ENCODE peak calls at places on chromosomes 16 and 17, in five cellular contexts. One of them, this sample, is unnamed. For H3K27me3 and H3K4me1, the result is how much of the 10 kb centered on the place peaks cover.

GRCh38 chr17:82077617-82078358 is 12.2 kb upstream of the DUS1L start:
- DNase-seq in left ventricle myocardium inferior: no peak
- DNase-seq in tibial artery: no peak
- DNase-seq in body of pancreas: no peak
- DNase-seq in iPS DF 6.9: no peak
- DNase-seq in this sample: no peak

GRCh38 chr17:15169676-15170075 is 95.5 kb downstream of the PMP22 start:
- DNase-seq in left ventricle myocardium inferior: no peak
- DNase-seq in body of pancreas: no peak
- DNase-seq in tibial artery: no peak
- DNase-seq in iPS DF 6.9: no peak
- DNase-seq in this sample: no peak

GRCh38 chr17:13869301-13869700 is 200.0 kb upstream of the COX10 start:
- DNase-seq in iPS DF 6.9: no peak
- DNase-seq in body of pancreas: no peak
- DNase-seq in left ventricle myocardium inferior: no peak
- DNase-seq in tibial artery: no peak
- DNase-seq in this sample: no peak

GRCh38 chr17:57442914-57443571 is 186.7 kb downstream of the MSI2 start:
- DNase-seq in tibial artery: no peak
- DNase-seq in left ventricle myocardium inferior: peak
- DNase-seq in body of pancreas: no peak
- DNase-seq in iPS DF 6.9: no peak
- DNase-seq in this sample: no peak

GRCh38 chr16:5738586-5738985 is 641.0 kb upstream of the EEF2KMT start:
- DNase-seq in tibial artery: no peak
- DNase-seq in body of pancreas: no peak
- DNase-seq in left ventricle myocardium inferior: no peak
- DNase-seq in iPS DF 6.9: no peak
- DNase-seq in this sample: no peak

GRCh38 chr16:54931041-54931756 is 534 bp downstream of the IRX5 start:
- DNase-seq in iPS DF 6.9: no peak
- DNase-seq in body of pancreas: peak
- DNase-seq in left ventricle myocardium inferior: no peak
- DNase-seq in tibial artery: no peak
- DNase-seq in this sample: no peak

GRCh38 chr16:85553436-85554113 is 59.5 kb upstream of the GSE1 start:
- DNase-seq in body of pancreas: peak
- DNase-seq in tibial artery: peak
- DNase-seq in left ventricle myocardium inferior: peak
- DNase-seq in iPS DF 6.9: no peak
- DNase-seq in this sample: peak

GRCh38 chr16:54937673-54938350 is 7.1 kb downstream of the IRX5 start:
- DNase-seq in tibial artery: no peak
- DNase-seq in left ventricle myocardium inferior: no peak
- DNase-seq in body of pancreas: no peak
- DNase-seq in iPS DF 6.9: no peak
- DNase-seq in this sample: no peak

GRCh38 chr16:76639685-76640289 is 362.6 kb downstream of the CNTNAP4 start:
- DNase-seq in body of pancreas: peak
- DNase-seq in left ventricle myocardium inferior: no peak
- DNase-seq in tibial artery: no peak
- DNase-seq in iPS DF 6.9: peak
- DNase-seq in this sample: no peak

GRCh38 chr16:23903001-23903414 is 67.2 kb downstream of the PRKCB start:
- DNase-seq in left ventricle myocardium inferior: no peak
- DNase-seq in iPS DF 6.9: no peak
- DNase-seq in body of pancreas: no peak
- DNase-seq in tibial artery: no peak
- DNase-seq in this sample: no peak

GRCh38 chr17:37717627-37718382 is 27.1 kb downstream of the HNF1B start:
- DNase-seq in tibial artery: no peak
- DNase-seq in body of pancreas: no peak
- DNase-seq in iPS DF 6.9: no peak
- DNase-seq in left ventricle myocardium inferior: no peak
- DNase-seq in this sample: peak

GRCh38 chr16:84137769-84138357 is 7.1 kb downstream of the HSDL1 start:
- DNase-seq in body of pancreas: no peak
- DNase-seq in tibial artery: no peak
- DNase-seq in left ventricle myocardium inferior: no peak
- DNase-seq in iPS DF 6.9: no peak
- DNase-seq in this sample: no peak

GRCh38 chr16:89613101-89613953 is at the start of gene DPEP1:
- DNase-seq in iPS DF 6.9: no peak
- DNase-seq in tibial artery: no peak
- DNase-seq in body of pancreas: peak
- DNase-seq in left ventricle myocardium inferior: no peak
- DNase-seq in this sample: no peak

GRCh38 chr16:50994995-50995394 is 156.1 kb downstream of the SALL1 start:
- DNase-seq in iPS DF 6.9: no peak
- DNase-seq in left ventricle myocardium inferior: no peak
- DNase-seq in tibial artery: no peak
- DNase-seq in body of pancreas: no peak
- DNase-seq in this sample: no peak

GRCh38 chr16:89890200-89890599 is 16.8 kb downstream of the TCF25 start:
- DNase-seq in iPS DF 6.9: no peak
- DNase-seq in tibial artery: no peak
- DNase-seq in left ventricle myocardium inferior: no peak
- DNase-seq in body of pancreas: no peak
- DNase-seq in this sample: no peak

GRCh38 chr17:59002126-59002525 is 104.6 kb downstream of the TRIM37 start:
- DNase-seq in iPS DF 6.9: no peak
- DNase-seq in body of pancreas: no peak
- DNase-seq in left ventricle myocardium inferior: no peak
- DNase-seq in tibial artery: no peak
- DNase-seq in this sample: no peak

GRCh38 chr17:39950871-39951348 is 11.9 kb upstream of the GSDMA start:
- DNase-seq in body of pancreas: peak
- DNase-seq in left ventricle myocardium inferior: peak
- DNase-seq in tibial artery: no peak
- DNase-seq in iPS DF 6.9: no peak
- DNase-seq in this sample: no peak

GRCh38 chr17:4427505-4427904 is 6.2 kb upstream of the SPNS3 start:
- DNase-seq in left ventricle myocardium inferior: no peak
- DNase-seq in body of pancreas: no peak
- DNase-seq in iPS DF 6.9: no peak
- DNase-seq in tibial artery: no peak
- DNase-seq in this sample: no peak

GRCh38 chr17:2734939-2735338 is 14.5 kb downstream of the CCDC92B start:
- DNase-seq in left ventricle myocardium inferior: no peak
- DNase-seq in iPS DF 6.9: no peak
- DNase-seq in tibial artery: no peak
- DNase-seq in body of pancreas: peak
- DNase-seq in this sample: no peak

GRCh38 chr16:55439101-55439690 is 39.8 kb upstream of the MMP2 start:
- DNase-seq in tibial artery: no peak
- DNase-seq in body of pancreas: peak
- DNase-seq in iPS DF 6.9: no peak
- DNase-seq in left ventricle myocardium inferior: no peak
- DNase-seq in this sample: no peak

GRCh38 chr16:57775661-57776469 is 26.4 kb downstream of the KIFC3 start:
- DNase-seq in tibial artery: no peak
- DNase-seq in left ventricle myocardium inferior: no peak
- DNase-seq in body of pancreas: no peak
- DNase-seq in iPS DF 6.9: peak
- DNase-seq in this sample: no peak

GRCh38 chr17:17768415-17769088 is 68.2 kb downstream of the SREBF1 start:
- DNase-seq in body of pancreas: no peak
- DNase-seq in left ventricle myocardium inferior: no peak
- DNase-seq in tibial artery: no peak
- DNase-seq in iPS DF 6.9: no peak
- DNase-seq in this sample: no peak

GRCh38 chr17:19766421-19767270 is 18.5 kb upstream of the ALDH3A1 start:
- DNase-seq in left ventricle myocardium inferior: peak
- DNase-seq in body of pancreas: peak
- DNase-seq in iPS DF 6.9: peak
- DNase-seq in tibial artery: peak
- DNase-seq in this sample: peak

GRCh38 chr16:29806096-29806579 is at the start of gene MAZ:
- DNase-seq in body of pancreas: peak
- DNase-seq in iPS DF 6.9: no peak
- DNase-seq in tibial artery: no peak
- DNase-seq in left ventricle myocardium inferior: no peak
- DNase-seq in this sample: no peak

GRCh38 chr17:28957277-28957991 is 6.1 kb upstream of the PHF12 start:
- DNase-seq in left ventricle myocardium inferior: no peak
- DNase-seq in tibial artery: peak
- DNase-seq in body of pancreas: no peak
- DNase-seq in iPS DF 6.9: no peak
- DNase-seq in this sample: no peak

GRCh38 chr16:12379318-12379717 is 402.8 kb downstream of the SNX29 start:
- DNase-seq in left ventricle myocardium inferior: no peak
- DNase-seq in iPS DF 6.9: no peak
- DNase-seq in body of pancreas: no peak
- DNase-seq in tibial artery: no peak
- DNase-seq in this sample: no peak

GRCh38 chr17:44397479-44398440 is 8.3 kb upstream of the ITGA2B start:
- DNase-seq in iPS DF 6.9: no peak
- DNase-seq in body of pancreas: no peak
- DNase-seq in left ventricle myocardium inferior: no peak
- DNase-seq in tibial artery: no peak
- DNase-seq in this sample: no peak

GRCh38 chr17:58344047-58344790 is 7.8 kb downstream of the SUPT4H1 start:
- DNase-seq in left ventricle myocardium inferior: no peak
- DNase-seq in iPS DF 6.9: no peak
- DNase-seq in tibial artery: no peak
- DNase-seq in body of pancreas: peak
- DNase-seq in this sample: no peak

GRCh38 chr16:896261-897199 is 74.3 kb downstream of the LMF1 start:
- DNase-seq in body of pancreas: no peak
- DNase-seq in tibial artery: no peak
- DNase-seq in left ventricle myocardium inferior: no peak
- DNase-seq in iPS DF 6.9: no peak
- DNase-seq in this sample: no peak

GRCh38 chr16:75288596-75289120 is 37.2 kb upstream of the BCAR1 start:
- DNase-seq in tibial artery: no peak
- DNase-seq in left ventricle myocardium inferior: no peak
- DNase-seq in body of pancreas: no peak
- DNase-seq in iPS DF 6.9: no peak
- DNase-seq in this sample: no peak

GRCh38 chr16:13936596-13937081 is 16.7 kb downstream of the ERCC4 start:
- DNase-seq in iPS DF 6.9: no peak
- DNase-seq in tibial artery: peak
- DNase-seq in left ventricle myocardium inferior: no peak
- DNase-seq in body of pancreas: peak
- DNase-seq in this sample: no peak

GRCh38 chr17:78993981-78994671 is 14.4 kb upstream of the LGALS3BP start:
- DNase-seq in iPS DF 6.9: no peak
- DNase-seq in left ventricle myocardium inferior: no peak
- DNase-seq in tibial artery: peak
- DNase-seq in body of pancreas: no peak
- DNase-seq in this sample: no peak
- H3K27me3 ChIP-seq in iPS DF 6.9: under half
- H3K27me3 ChIP-seq in left ventricle myocardium inferior: under half
- H3K27me3 ChIP-seq in tibial artery: under half
- H3K27me3 ChIP-seq in body of pancreas: under half
- H3K27me3 ChIP-seq in this sample: under half

DNA sequence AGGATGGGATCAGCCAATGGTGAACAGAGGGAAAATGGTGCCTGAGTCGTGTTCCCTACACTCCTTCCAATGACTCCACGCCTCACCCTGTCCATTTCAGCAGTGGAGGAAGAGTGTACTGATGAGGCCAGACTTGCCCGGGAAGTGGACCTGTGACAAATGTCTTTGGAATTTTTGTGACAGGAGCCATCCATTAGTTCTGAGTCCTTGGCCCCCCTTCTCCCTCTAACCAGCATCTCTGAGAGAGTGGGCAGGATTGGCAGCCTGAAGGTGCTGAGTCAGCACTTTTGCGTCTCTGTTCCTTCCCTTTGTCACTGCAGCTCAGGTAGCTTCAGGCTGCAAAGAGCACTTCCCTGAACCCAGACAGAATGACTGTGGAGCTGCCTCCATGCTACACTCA is 30.8 kb downstream of the BEAN1 start:
- DNase-seq in iPS DF 6.9: no peak
- DNase-seq in tibial artery: no peak
- DNase-seq in left ventricle myocardium inferior: no peak
- DNase-seq in body of pancreas: no peak
- DNase-seq in this sample: no peak
- H3K4me3 ChIP-seq in iPS DF 6.9: no peak
- H3K4me3 ChIP-seq in tibial artery: no peak
- H3K4me3 ChIP-seq in left ventricle myocardium inferior: no peak
- H3K4me3 ChIP-seq in body of pancreas: no peak
- H3K4me3 ChIP-seq in this sample: no peak

GRCh38 chr17:42317256-42317966 is 29.1 kb downstream of the STAT5A start:
- DNase-seq in iPS DF 6.9: no peak
- DNase-seq in tibial artery: no peak
- DNase-seq in body of pancreas: peak
- DNase-seq in left ventricle myocardium inferior: no peak
- DNase-seq in this sample: no peak
- H3K4me1 ChIP-seq in iPS DF 6.9: under half
- H3K4me1 ChIP-seq in tibial artery: under half
- H3K4me1 ChIP-seq in body of pancreas: under half
- H3K4me1 ChIP-seq in left ventricle myocardium inferior: half or more
- H3K4me1 ChIP-seq in this sample: under half

DNA sequence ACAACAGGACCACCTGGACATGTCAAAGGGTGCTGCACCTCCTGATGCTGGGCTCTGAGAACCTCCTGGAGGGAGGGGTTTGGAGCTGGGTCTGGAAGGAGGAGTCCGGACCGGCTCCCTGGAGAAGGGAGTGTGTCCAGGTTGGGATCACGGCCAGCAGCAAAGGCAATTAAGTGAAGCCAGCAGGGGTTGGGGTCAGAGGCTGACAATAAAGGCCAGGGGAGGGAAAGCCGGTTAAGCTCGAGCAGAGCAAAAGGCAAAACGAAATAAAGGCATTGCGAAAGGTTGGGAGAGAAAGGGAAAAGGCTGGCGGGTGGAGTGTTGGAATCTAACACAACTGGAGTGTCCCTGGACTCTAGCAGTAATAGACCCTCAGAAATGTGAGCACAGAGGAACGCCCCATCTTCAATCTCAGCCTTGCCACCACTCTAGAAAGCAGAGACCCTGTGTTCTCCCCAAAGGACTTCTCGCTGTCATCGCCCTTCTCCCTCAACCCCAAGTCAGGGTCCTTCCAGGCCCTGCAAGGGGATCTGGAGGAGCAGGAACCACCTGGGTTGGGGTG is 905 bp upstream of the CACNG4 start:
- DNase-seq in left ventricle myocardium inferior: no peak
- DNase-seq in iPS DF 6.9: no peak
- DNase-seq in body of pancreas: no peak
- DNase-seq in tibial artery: no peak
- DNase-seq in this sample: no peak
- H3K27me3 ChIP-seq in left ventricle myocardium inferior: half or more
- H3K27me3 ChIP-seq in iPS DF 6.9: under half
- H3K27me3 ChIP-seq in body of pancreas: under half
- H3K27me3 ChIP-seq in tibial artery: under half
- H3K27me3 ChIP-seq in this sample: under half

This sample was measured in lung.